ENCODE peak calls at places on chromosome 3, in four cellular contexts. M is endothelial cell; H is activated naive CD8-positive, alpha-beta T cell treated with anti-CD3 and anti-CD28 coated beads, Interleukin-2, amount 50 U/mL, for 16 hours; N is aorta. Z is an unnamed sample.

GRCh38 chr3:42036483-42036823 is 54.7 kb upstream of the TRAK1 start:
- DNase-seq in M (no peak), H (no peak), N (no peak), Z (no peak)

GRCh38 chr3:188788621-188789081 is 383.1 kb upstream of the TPRG1 start:
- DNase-seq in M (no peak), H (peak; percentile 52), N (peak; percentile 59), Z (peak; percentile 37)

GRCh38 chr3:81666502-81667121 is 94.8 kb downstream of the GBE1 start:
- DNase-seq in M (no peak), H (no peak), N (no peak), Z (no peak)

GRCh38 chr3:3714572-3714971 is 84.7 kb upstream of the LRRN1 start:
- DNase-seq in M (no peak), H (no peak), N (no peak), Z (no peak)

GRCh38 chr3:178536271-178537079 is at the start of gene KCNMB2:
- DNase-seq in M (no peak), H (no peak), N (no peak), Z (no peak)

GRCh38 chr3:2098398-2099027 is at the start of gene CNTN4:
- DNase-seq in M (no peak), H (no peak), N (peak; percentile 82), Z (no peak)

GRCh38 chr3:117735481-117736101 is 1026.0 kb downstream of the TUSC7 start:
- DNase-seq in M (no peak), H (no peak), N (no peak), Z (no peak)

GRCh38 chr3:112746675-112747276 is 99.9 kb downstream of the CD200R1L start:
- DNase-seq in M (no peak), H (no peak), N (no peak), Z (no peak)

GRCh38 chr3:142174559-142174958 is 25.2 kb upstream of the TFDP2 start:
- DNase-seq in M (no peak), H (no peak), N (no peak), Z (no peak)

GRCh38 chr3:76063019-76063418 is 277.7 kb upstream of the ZNF717 start:
- DNase-seq in M (no peak), H (no peak), N (no peak), Z (no peak)

GRCh38 chr3:127741690-127742089 is 68.9 kb downstream of the ABTB1 start:
- DNase-seq in M (no peak), H (no peak), N (no peak), Z (no peak)

GRCh38 chr3:52229656-52230055 is 4.2 kb upstream of the TLR9 start:
- DNase-seq in M (no peak), H (no peak), N (peak; percentile 37), Z (no peak)

GRCh38 chr3:6717026-6717943 is 143.6 kb upstream of the GRM7 start:
- DNase-seq in M (no peak), H (no peak), N (no peak), Z (no peak)

GRCh38 chr3:127035672-127036071 is 52.8 kb downstream of the PLXNA1 start:
- DNase-seq in M (no peak), H (no peak), N (peak; percentile 93), Z (no peak)

GRCh38 chr3:69367586-69367985 is 18.3 kb downstream of the FRMD4B start:
- DNase-seq in M (no peak), H (no peak), N (no peak), Z (no peak)

GRCh38 chr3:123155471-123156011 is 46.2 kb upstream of the SEC22A start:
- DNase-seq in M (no peak), H (no peak), N (no peak), Z (peak; percentile 10)

GRCh38 chr3:143674100-143674968 is 173.9 kb downstream of the SLC9A9 start:
- DNase-seq in M (peak; percentile 86), H (peak; percentile 59), N (peak; percentile 67), Z (peak; percentile 49)

GRCh38 chr3:150069158-150069536 is 98.5 kb upstream of the PFN2 start:
- DNase-seq in M (no peak), H (no peak), N (no peak), Z (no peak)

GRCh38 chr3:70308760-70309159 is 3.7 kb downstream of the MDFIC2 start:
- DNase-seq in M (peak; percentile 23), H (no peak), N (no peak), Z (no peak)

GRCh38 chr3:34275811-34276210 is 477.4 kb downstream of the PDCD6IP start:
- DNase-seq in M (no peak), H (no peak), N (no peak), Z (no peak)

GRCh38 chr3:169509359-169509758 is 154.2 kb downstream of the MECOM start:
- DNase-seq in M (no peak), H (no peak), N (no peak), Z (no peak)

GRCh38 chr3:168688267-168688666 is 592.5 kb upstream of the GOLIM4 start:
- DNase-seq in M (no peak), H (no peak), N (no peak), Z (no peak)

GRCh38 chr3:142779591-142779990 is 55.8 kb downstream of the TRPC1 start:
- DNase-seq in M (no peak), H (no peak), N (no peak), Z (no peak)

GRCh38 chr3:196604548-196604947 is 34.9 kb upstream of the NRROS start:
- DNase-seq in M (no peak), H (no peak), N (no peak), Z (peak; percentile 65)

GRCh38 chr3:138600341-138600740 is 6.3 kb upstream of the CEP70 start:
- DNase-seq in M (no peak), H (no peak), N (peak; percentile 66), Z (no peak)